ENCODE peak calls at places on chromosomes 16 and 17, in five cellular contexts. One of them, this sample, is unnamed.
A peak's percentile ranks its signal among the peaks of the same experiment; 100 is the strongest.

GRCh38 chr16:31117384-31118222 is at the start of gene KAT8:
- DNase-seq in hepatocyte: peak; percentile 100
- DNase-seq in foreskin keratinocyte: peak; percentile 98
- DNase-seq in CD8-positive, alpha-beta memory T cell: peak; percentile 98
- DNase-seq in RWPE1: peak; percentile 98
- DNase-seq in this sample: peak; percentile 97

GRCh38 chr17:58534901-58535421 is 20.5 kb upstream of the MTMR4 start:
- DNase-seq in RWPE1: peak; percentile 81
- DNase-seq in hepatocyte: no peak
- DNase-seq in foreskin keratinocyte: peak; percentile 47
- DNase-seq in CD8-positive, alpha-beta memory T cell: no peak
- DNase-seq in this sample: no peak

GRCh38 chr17:36934759-36935630 is 2.3 kb upstream of the LHX1 start:
- DNase-seq in foreskin keratinocyte: no peak
- DNase-seq in CD8-positive, alpha-beta memory T cell: no peak
- DNase-seq in RWPE1: no peak
- DNase-seq in hepatocyte: no peak
- DNase-seq in this sample: no peak

GRCh38 chr16:72995151-72995881 is 52.6 kb downstream of the ZFHX3 start:
- DNase-seq in hepatocyte: no peak
- DNase-seq in RWPE1: no peak
- DNase-seq in foreskin keratinocyte: no peak
- DNase-seq in CD8-positive, alpha-beta memory T cell: no peak
- DNase-seq in this sample: no peak

GRCh38 chr16:2008009-2008526 is 1.6 kb downstream of the ZNF598 start:
- DNase-seq in CD8-positive, alpha-beta memory T cell: no peak
- DNase-seq in RWPE1: peak; percentile 88
- DNase-seq in foreskin keratinocyte: peak; percentile 97
- DNase-seq in hepatocyte: no peak
- DNase-seq in this sample: peak; percentile 71

GRCh38 chr16:26816885-26817571 is 249.7 kb upstream of the C16orf82 start:
- DNase-seq in hepatocyte: no peak
- DNase-seq in foreskin keratinocyte: no peak
- DNase-seq in CD8-positive, alpha-beta memory T cell: no peak
- DNase-seq in RWPE1: peak; percentile 11
- DNase-seq in this sample: no peak

GRCh38 chr16:57025941-57026777 is 36.8 kb downstream of the NLRC5 start:
- DNase-seq in CD8-positive, alpha-beta memory T cell: no peak
- DNase-seq in hepatocyte: no peak
- DNase-seq in RWPE1: no peak
- DNase-seq in foreskin keratinocyte: no peak
- DNase-seq in this sample: no peak

GRCh38 chr16:58425245-58425644 is 33.0 kb downstream of the GINS3 start:
- DNase-seq in RWPE1: no peak
- DNase-seq in CD8-positive, alpha-beta memory T cell: no peak
- DNase-seq in hepatocyte: no peak
- DNase-seq in foreskin keratinocyte: no peak
- DNase-seq in this sample: no peak

GRCh38 chr16:85286970-85287814 is 174.9 kb upstream of the CIBAR2 start:
- DNase-seq in RWPE1: no peak
- DNase-seq in CD8-positive, alpha-beta memory T cell: no peak
- DNase-seq in hepatocyte: no peak
- DNase-seq in foreskin keratinocyte: no peak
- DNase-seq in this sample: no peak

GRCh38 chr17:49390548-49391324 is 23.9 kb downstream of the PHB1 start:
- DNase-seq in foreskin keratinocyte: no peak
- DNase-seq in RWPE1: no peak
- DNase-seq in hepatocyte: no peak
- DNase-seq in CD8-positive, alpha-beta memory T cell: no peak
- DNase-seq in this sample: no peak

GRCh38 chr17:74842599-74843351 is 16.9 kb downstream of the GRIN2C start:
- DNase-seq in foreskin keratinocyte: no peak
- DNase-seq in hepatocyte: peak; percentile 87
- DNase-seq in CD8-positive, alpha-beta memory T cell: no peak
- DNase-seq in RWPE1: peak; percentile 57
- DNase-seq in this sample: no peak

GRCh38 chr16:89917773-89918452 is 749 bp upstream of the MC1R start:
- DNase-seq in foreskin keratinocyte: peak; percentile 84
- DNase-seq in RWPE1: peak; percentile 68
- DNase-seq in hepatocyte: peak; percentile 86
- DNase-seq in CD8-positive, alpha-beta memory T cell: peak; percentile 88
- DNase-seq in this sample: no peak

GRCh38 chr17:59763861-59764260 is 56.4 kb downstream of the VMP1 start:
- DNase-seq in hepatocyte: no peak
- DNase-seq in RWPE1: peak; percentile 36
- DNase-seq in foreskin keratinocyte: peak; percentile 94
- DNase-seq in CD8-positive, alpha-beta memory T cell: no peak
- DNase-seq in this sample: peak; percentile 74

GRCh38 chr17:76014925-76015261 is 12.2 kb downstream of the EVPL start:
- DNase-seq in foreskin keratinocyte: no peak
- DNase-seq in RWPE1: no peak
- DNase-seq in CD8-positive, alpha-beta memory T cell: no peak
- DNase-seq in hepatocyte: no peak
- DNase-seq in this sample: no peak

GRCh38 chr16:20899503-20900298 is 457 bp downstream of the DCUN1D3 start:
- DNase-seq in RWPE1: no peak
- DNase-seq in CD8-positive, alpha-beta memory T cell: no peak
- DNase-seq in hepatocyte: peak; percentile 80
- DNase-seq in foreskin keratinocyte: no peak
- DNase-seq in this sample: no peak

GRCh38 chr17:8940866-8941471 is 24.5 kb downstream of the PIK3R5 start:
- DNase-seq in hepatocyte: no peak
- DNase-seq in RWPE1: no peak
- DNase-seq in CD8-positive, alpha-beta memory T cell: peak; percentile 27
- DNase-seq in foreskin keratinocyte: no peak
- DNase-seq in this sample: no peak

GRCh38 chr16:81695431-81695890 is 83.6 kb upstream of the PLCG2 start:
- DNase-seq in RWPE1: no peak
- DNase-seq in foreskin keratinocyte: peak; percentile 72
- DNase-seq in CD8-positive, alpha-beta memory T cell: no peak
- DNase-seq in hepatocyte: no peak
- DNase-seq in this sample: no peak

GRCh38 chr16:65176603-65177002 is 54.7 kb upstream of the CDH11 start:
- DNase-seq in foreskin keratinocyte: no peak
- DNase-seq in RWPE1: no peak
- DNase-seq in hepatocyte: no peak
- DNase-seq in CD8-positive, alpha-beta memory T cell: no peak
- DNase-seq in this sample: no peak

GRCh38 chr17:56939869-56940484 is 20.9 kb downstream of the COIL start:
- DNase-seq in RWPE1: peak; percentile 34
- DNase-seq in CD8-positive, alpha-beta memory T cell: peak; percentile 30
- DNase-seq in foreskin keratinocyte: peak; percentile 39
- DNase-seq in hepatocyte: peak; percentile 71
- DNase-seq in this sample: no peak

GRCh38 chr17:79680381-79680780 is 50.4 kb upstream of the ENPP7 start:
- DNase-seq in foreskin keratinocyte: no peak
- DNase-seq in RWPE1: no peak
- DNase-seq in hepatocyte: no peak
- DNase-seq in CD8-positive, alpha-beta memory T cell: no peak
- DNase-seq in this sample: no peak

GRCh38 chr17:50661795-50662391 is 27.2 kb downstream of the ABCC3 start:
- DNase-seq in foreskin keratinocyte: peak; percentile 89
- DNase-seq in CD8-positive, alpha-beta memory T cell: no peak
- DNase-seq in RWPE1: peak; percentile 98
- DNase-seq in hepatocyte: peak; percentile 80
- DNase-seq in this sample: peak; percentile 68

GRCh38 chr17:50659220-50659619 is 24.5 kb downstream of the ABCC3 start:
- DNase-seq in hepatocyte: no peak
- DNase-seq in foreskin keratinocyte: no peak
- DNase-seq in CD8-positive, alpha-beta memory T cell: no peak
- DNase-seq in RWPE1: no peak
- DNase-seq in this sample: no peak

GRCh38 chr17:50660887-50661345 is 26.2 kb downstream of the ABCC3 start:
- DNase-seq in CD8-positive, alpha-beta memory T cell: no peak
- DNase-seq in hepatocyte: no peak
- DNase-seq in foreskin keratinocyte: no peak
- DNase-seq in RWPE1: no peak
- DNase-seq in this sample: no peak

GRCh38 chr17:50661348-50661747 is 26.7 kb downstream of the ABCC3 start:
- DNase-seq in RWPE1: no peak
- DNase-seq in CD8-positive, alpha-beta memory T cell: no peak
- DNase-seq in hepatocyte: no peak
- DNase-seq in foreskin keratinocyte: no peak
- DNase-seq in this sample: no peak

DNA sequence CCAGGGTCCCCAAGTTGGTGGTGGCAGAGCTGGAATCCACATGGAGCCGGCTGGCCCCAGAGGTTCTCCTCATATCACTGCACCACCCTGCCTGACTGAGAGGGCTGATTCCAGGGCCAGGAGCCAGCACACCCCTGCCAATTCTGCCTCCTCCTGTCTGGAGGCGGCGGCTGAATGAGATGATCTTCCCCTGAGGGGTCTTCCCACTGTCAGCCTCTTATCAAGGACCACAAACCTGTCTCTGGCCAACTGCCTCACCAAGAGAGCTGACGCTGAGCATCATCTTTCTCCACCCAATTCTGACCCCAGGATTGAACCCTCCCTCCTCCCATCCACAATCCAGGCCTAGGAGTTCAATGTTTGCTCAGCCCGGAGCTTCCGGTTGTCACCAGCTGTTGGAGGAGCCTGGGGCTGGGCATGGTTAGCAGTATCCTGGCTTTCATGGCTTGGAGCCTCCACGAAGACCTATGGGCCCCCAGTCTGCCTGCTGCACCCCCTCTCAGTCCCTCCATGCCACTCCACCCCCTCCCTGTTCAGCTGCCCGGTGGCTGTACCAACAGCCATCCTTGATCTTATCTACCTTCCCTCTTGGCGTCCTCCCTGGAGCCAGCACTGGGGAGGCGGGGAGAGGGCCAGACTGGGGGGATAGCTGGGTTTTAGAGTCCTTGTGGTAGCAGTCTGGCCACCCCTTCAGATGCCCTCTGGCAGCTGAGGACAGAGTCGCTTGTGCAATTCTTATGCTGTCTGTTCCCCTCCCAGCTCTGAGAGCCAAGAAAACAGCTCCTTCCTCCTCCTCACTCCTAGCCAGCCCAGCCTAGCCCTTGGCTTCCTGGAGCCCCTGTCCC is 25.6 kb downstream of the ABCC3 start:
- DNase-seq in RWPE1: no peak
- DNase-seq in CD8-positive, alpha-beta memory T cell: no peak
- DNase-seq in foreskin keratinocyte: no peak
- DNase-seq in hepatocyte: no peak
- DNase-seq in this sample: no peak
- H3K27ac ChIP-seq in RWPE1: peak overlapping the region; percentile 85
- H3K27ac ChIP-seq in CD8-positive, alpha-beta memory T cell: no peak overlapping the region
- H3K27ac ChIP-seq in foreskin keratinocyte: no peak overlapping the region
- H3K27ac ChIP-seq in hepatocyte: peak overlapping the region; percentile 81
- H3K27ac ChIP-seq in this sample: peak overlapping the region; percentile 58

DNA sequence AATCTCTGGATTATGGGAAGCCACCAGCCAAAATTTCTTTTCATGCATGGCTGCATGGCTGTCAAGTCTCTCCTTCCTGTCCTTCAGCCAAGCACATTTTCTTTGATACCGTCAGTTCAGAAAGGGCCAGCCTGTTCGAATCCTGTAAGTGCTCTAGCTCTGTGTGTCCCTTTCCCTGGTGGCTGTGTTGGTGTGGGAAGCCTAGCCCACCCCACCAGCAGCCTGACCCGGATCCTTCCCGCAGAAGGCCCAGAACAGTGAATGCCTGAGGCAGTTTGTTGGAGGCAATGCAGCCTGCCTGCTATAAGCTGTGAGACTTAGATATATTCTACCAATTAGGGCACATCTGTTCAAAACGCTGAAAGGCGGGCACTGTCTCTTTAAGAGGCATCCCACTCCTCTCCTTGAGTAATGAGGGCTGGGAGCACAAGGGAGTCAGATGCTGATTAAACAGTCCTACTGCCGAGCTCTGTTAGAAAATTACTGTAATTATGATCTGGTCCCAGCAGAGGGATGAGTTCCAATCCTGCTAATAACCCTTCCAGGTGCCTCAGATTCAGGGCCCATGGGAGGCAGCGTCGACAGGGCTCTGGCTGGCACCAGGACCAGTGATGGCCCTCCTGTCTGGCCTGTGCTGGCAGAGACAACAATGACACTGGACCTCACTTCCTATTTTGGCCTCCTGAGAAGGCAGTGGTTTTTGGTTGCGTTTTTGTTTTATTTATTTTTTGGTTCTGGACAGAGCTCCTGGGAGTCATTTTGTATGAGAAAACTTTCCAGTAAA is 18.5 kb downstream of the SNX11 start:
- DNase-seq in RWPE1: no peak
- DNase-seq in CD8-positive, alpha-beta memory T cell: no peak
- DNase-seq in hepatocyte: no peak
- DNase-seq in foreskin keratinocyte: no peak
- DNase-seq in this sample: no peak
- H3K27ac ChIP-seq in RWPE1: peak overlapping the region; percentile 92
- H3K27ac ChIP-seq in CD8-positive, alpha-beta memory T cell: no peak overlapping the region
- H3K27ac ChIP-seq in hepatocyte: no peak overlapping the region
- H3K27ac ChIP-seq in foreskin keratinocyte: no peak overlapping the region
- H3K27ac ChIP-seq in this sample: no peak overlapping the region

GRCh38 chr17:47707884-47708283 is 13.9 kb downstream of the TBKBP1 start:
- DNase-seq in RWPE1: no peak
- DNase-seq in hepatocyte: no peak
- DNase-seq in CD8-positive, alpha-beta memory T cell: no peak
- DNase-seq in foreskin keratinocyte: no peak
- DNase-seq in this sample: no peak
- H3K27ac ChIP-seq in RWPE1: no peak overlapping the region
- H3K27ac ChIP-seq in hepatocyte: no peak overlapping the region
- H3K27ac ChIP-seq in CD8-positive, alpha-beta memory T cell: no peak overlapping the region
- H3K27ac ChIP-seq in foreskin keratinocyte: no peak overlapping the region
- H3K27ac ChIP-seq in this sample: no peak overlapping the region

DNA sequence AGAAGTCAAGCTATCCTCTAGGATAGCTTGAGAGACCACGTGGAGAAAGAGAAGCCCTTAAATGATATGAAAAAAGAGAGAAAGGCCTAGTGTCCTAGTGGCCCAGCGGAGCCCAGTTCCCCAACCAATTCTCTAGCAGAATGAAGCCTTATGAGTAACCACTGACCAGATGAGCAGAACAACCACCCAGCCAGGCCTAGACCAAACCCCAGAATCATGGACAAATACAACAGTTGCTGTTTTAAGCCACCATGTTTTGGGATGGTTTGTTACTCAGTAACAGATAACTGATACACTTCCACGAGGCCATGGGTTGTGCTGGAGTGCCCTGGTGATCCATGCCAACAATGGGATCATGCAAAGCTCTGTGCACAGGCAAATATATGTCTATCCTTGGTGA is 377.1 kb downstream of the SOX9 start:
- DNase-seq in foreskin keratinocyte: no peak
- DNase-seq in hepatocyte: no peak
- DNase-seq in CD8-positive, alpha-beta memory T cell: no peak
- DNase-seq in RWPE1: no peak
- DNase-seq in this sample: no peak
- H3K27ac ChIP-seq in foreskin keratinocyte: no peak overlapping the region
- H3K27ac ChIP-seq in hepatocyte: no peak overlapping the region
- H3K27ac ChIP-seq in CD8-positive, alpha-beta memory T cell: no peak overlapping the region
- H3K27ac ChIP-seq in RWPE1: no peak overlapping the region
- H3K27ac ChIP-seq in this sample: no peak overlapping the region

GRCh38 chr16:70726869-70727494 is 41.1 kb upstream of the MTSS2 start:
- DNase-seq in RWPE1: no peak
- DNase-seq in foreskin keratinocyte: no peak
- DNase-seq in CD8-positive, alpha-beta memory T cell: no peak
- DNase-seq in hepatocyte: no peak
- DNase-seq in this sample: no peak
- H3K27ac ChIP-seq in RWPE1: peak overlapping the region; percentile 22
- H3K27ac ChIP-seq in foreskin keratinocyte: no peak overlapping the region
- H3K27ac ChIP-seq in CD8-positive, alpha-beta memory T cell: no peak overlapping the region
- H3K27ac ChIP-seq in hepatocyte: peak overlapping the region; percentile 80
- H3K27ac ChIP-seq in this sample: no peak overlapping the region